ENCODE peak calls at places on chromosomes 3 and 15, in five cellular contexts. D is lower lobe of right lung, R is mucosa of gallbladder, I is NCI-H2081, F is fibroblast of the aortic adventitia. P is an unnamed sample.
A peak's percentile ranks its signal among the peaks of the same experiment; 100 is the strongest.

GRCh38 chr15:90837052-90837621 is 31.3 kb upstream of the FURIN start:
- DNase-seq in D (no peak), R (no peak), I (no peak), F (no peak), P (no peak)

GRCh38 chr3:55164191-55164590 is 236.3 kb upstream of the LRTM1 start:
- DNase-seq in D (no peak), R (no peak), I (no peak), F (no peak), P (no peak)

GRCh38 chr3:178275311-178275710 is 260.9 kb upstream of the KCNMB2 start:
- DNase-seq in D (no peak), R (no peak), I (no peak), F (no peak), P (no peak)

GRCh38 chr3:55518451-55518850 is 31.3 kb upstream of the WNT5A start:
- DNase-seq in D (no peak), R (no peak), I (no peak), F (no peak), P (no peak)

GRCh38 chr15:40543631-40544294 is 21.1 kb downstream of the CCDC32 start:
- DNase-seq in D (no peak), R (no peak), I (no peak), F (no peak), P (no peak)

GRCh38 chr3:24551626-24552025 is 57.0 kb upstream of the THRB start:
- DNase-seq in D (no peak), R (no peak), I (no peak), F (no peak), P (no peak)

GRCh38 chr3:25156526-25157075 is 271.5 kb upstream of the RARB start:
- DNase-seq in D (no peak), R (no peak), I (no peak), F (peak; percentile 49), P (no peak)

GRCh38 chr15:49530106-49530505 is 90.5 kb downstream of the FAM227B start:
- DNase-seq in D (no peak), R (no peak), I (no peak), F (peak; percentile 9), P (no peak)

GRCh38 chr3:114451561-114452018 is 157.8 kb downstream of the TIGIT start:
- DNase-seq in D (no peak), R (peak; percentile 56), I (peak; percentile 52), F (peak; percentile 66), P (no peak)

GRCh38 chr3:127697531-127698240 is 24.9 kb downstream of the ABTB1 start:
- DNase-seq in D (peak; percentile 76), R (peak; percentile 72), I (peak; percentile 96), F (peak; percentile 94), P (peak; percentile 84)

GRCh38 chr3:52704611-52705437 is 767 bp downstream of the GLT8D1 start:
- DNase-seq in D (no peak), R (no peak), I (peak; percentile 27), F (no peak), P (no peak)

GRCh38 chr15:29449136-29449535 is 179.5 kb upstream of the NSMCE3 start:
- DNase-seq in D (no peak), R (no peak), I (no peak), F (no peak), P (no peak)

GRCh38 chr3:167350245-167350862 is 29.7 kb downstream of the ZBBX start:
- DNase-seq in D (no peak), R (no peak), I (peak; percentile 74), F (peak; percentile 12), P (peak; percentile 9)

GRCh38 chr3:107013606-107014005 is 363.6 kb upstream of the CCDC54 start:
- DNase-seq in D (no peak), R (no peak), I (no peak), F (no peak), P (no peak)

GRCh38 chr15:34126522-34126921 is 24.6 kb downstream of the PGBD4 start:
- DNase-seq in D (no peak), R (no peak), I (no peak), F (no peak), P (no peak)

GRCh38 chr15:69480932-69481331 is 28.3 kb downstream of the RPLP1 start:
- DNase-seq in D (no peak), R (no peak), I (no peak), F (no peak), P (no peak)

GRCh38 chr3:149783576-149783975 is 8.8 kb downstream of the ANKUB1 start:
- DNase-seq in D (no peak), R (no peak), I (no peak), F (peak; percentile 90), P (no peak)

GRCh38 chr3:51358981-51359380 is 26.1 kb upstream of the MANF start:
- DNase-seq in D (no peak), R (no peak), I (no peak), F (no peak), P (no peak)

GRCh38 chr3:128324911-128325592 is 141.6 kb downstream of the DNAJB8 start:
- DNase-seq in D (no peak), R (no peak), I (no peak), F (no peak), P (no peak)

GRCh38 chr3:155130001-155130400 is 49.9 kb downstream of the MME start:
- DNase-seq in D (no peak), R (no peak), I (no peak), F (peak; percentile 19), P (no peak)

GRCh38 chr3:134008630-134009156 is 21.0 kb downstream of the SLCO2A1 start:
- DNase-seq in D (no peak), R (no peak), I (no peak), F (peak; percentile 85), P (no peak)

GRCh38 chr3:197311591-197311990 is 13.2 kb upstream of the DLG1 start:
- DNase-seq in D (no peak), R (no peak), I (no peak), F (no peak), P (no peak)

GRCh38 chr3:153614563-153614962 is 452.5 kb downstream of the RAP2B start:
- DNase-seq in D (no peak), R (no peak), I (no peak), F (peak; percentile 91), P (no peak)

GRCh38 chr3:132749786-132750185 is 27.6 kb upstream of the NPHP3 start:
- DNase-seq in D (no peak), R (no peak), I (no peak), F (peak; percentile 7), P (no peak)